ENCODE peak calls at places on chromosomes 3 and 15, in six cellular contexts. H is IMR-90, A is mesendoderm, O is neuronal stem cell, N is H9, P is H1. Z is an unnamed sample.

GRCh38 chr3:167863811-167864558 is 128.5 kb downstream of the SERPINI1 start:
- DNase-seq in A (no peak), O (no peak), N (no peak), P (no peak), H (no peak), Z (no peak)

GRCh38 chr3:193688845-193689714 is 96.1 kb downstream of the OPA1 start:
- DNase-seq in O (no peak), H (no peak), P (no peak), N (no peak), A (no peak), Z (no peak)

GRCh38 chr3:135867911-135868310 is 97.6 kb upstream of the PPP2R3A start:
- DNase-seq in O (no peak), H (no peak), A (no peak), N (no peak), P (no peak), Z (no peak)

GRCh38 chr3:192653862-192654261 is 73.5 kb downstream of the FGF12 start:
- DNase-seq in H (no peak), A (no peak), O (no peak), N (no peak), P (no peak), Z (no peak)

GRCh38 chr3:187618732-187619131 is 51.5 kb downstream of the SST start:
- DNase-seq in A (peak), N (peak), O (no peak), H (no peak), P (peak), Z (no peak)

GRCh38 chr15:55737373-55737772 is 5.6 kb downstream of the PRTG start:
- DNase-seq in A (peak), N (no peak), O (peak), P (no peak), H (peak), Z (peak)

GRCh38 chr3:123021986-123022510 is 5.5 kb downstream of the SEMA5B start:
- DNase-seq in N (no peak), H (no peak), A (no peak), P (no peak), O (no peak), Z (no peak)

GRCh38 chr3:32399030-32399620 is 7.5 kb downstream of the CMTM7 start:
- DNase-seq in N (no peak), A (peak), O (peak), H (peak), P (no peak), Z (peak)

GRCh38 chr3:78718707-78719106 is 1049.1 kb downstream of the ROBO1 start:
- DNase-seq in A (no peak), N (no peak), H (no peak), P (no peak), O (no peak), Z (no peak)

GRCh38 chr3:188796122-188796631 is 375.6 kb upstream of the TPRG1 start:
- DNase-seq in H (peak), N (no peak), P (no peak), O (no peak), A (no peak), Z (peak)

GRCh38 chr3:128936341-128936740 is 56.9 kb downstream of the ACAD9 start:
- DNase-seq in P (no peak), H (no peak), N (no peak), O (no peak), A (no peak), Z (no peak)

GRCh38 chr3:5304789-5305680 is 117.5 kb downstream of the EDEM1 start:
- DNase-seq in O (peak), A (peak), N (peak), P (peak), H (peak), Z (peak)

GRCh38 chr3:5301671-5302297 is 114.3 kb downstream of the EDEM1 start:
- DNase-seq in A (no peak), N (no peak), H (peak), O (no peak), P (no peak), Z (peak)

GRCh38 chr3:5305681-5305983 is 118.1 kb downstream of the EDEM1 start:
- DNase-seq in N (no peak), P (no peak), H (no peak), O (no peak), A (no peak), Z (no peak)

GRCh38 chr3:5302661-5303060 is 115.2 kb downstream of the EDEM1 start:
- DNase-seq in P (no peak), H (no peak), N (no peak), O (no peak), A (no peak), Z (no peak)

DNA sequence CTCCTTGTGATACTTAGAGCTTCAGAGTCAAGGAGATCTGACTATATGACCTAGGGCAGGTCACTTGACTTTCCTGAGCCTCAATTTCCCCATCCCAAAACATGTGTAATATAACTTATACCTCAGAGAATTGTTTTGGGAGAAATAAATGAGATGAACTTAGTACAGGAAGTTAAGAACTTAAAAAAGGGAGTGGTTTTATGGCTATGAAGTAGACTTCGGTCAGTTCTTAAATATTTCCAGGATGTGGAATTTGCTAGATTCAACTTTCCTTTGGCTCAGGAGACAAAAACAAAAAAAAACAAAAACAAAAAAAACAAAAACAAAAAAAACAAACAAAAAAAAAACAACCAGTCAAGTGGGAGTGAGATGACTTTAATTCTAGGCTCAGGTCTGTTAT is 116.7 kb downstream of the EDEM1 start:
- DNase-seq in H (no peak), O (no peak), P (no peak), A (no peak), N (no peak), Z (no peak)
- H2BK120ac ChIP-seq in H (no peak), O (no peak), P (no peak), A (no peak), N (no peak), Z (no peak)

GRCh38 chr15:59791079-59791478 is 102.0 kb upstream of the BNIP2 start:
- DNase-seq in A (no peak), O (no peak), N (no peak), H (no peak), P (no peak), Z (no peak)
- H2BK120ac ChIP-seq in A (no peak), O (no peak), N (no peak), H (no peak), P (no peak), Z (no peak)

DNA sequence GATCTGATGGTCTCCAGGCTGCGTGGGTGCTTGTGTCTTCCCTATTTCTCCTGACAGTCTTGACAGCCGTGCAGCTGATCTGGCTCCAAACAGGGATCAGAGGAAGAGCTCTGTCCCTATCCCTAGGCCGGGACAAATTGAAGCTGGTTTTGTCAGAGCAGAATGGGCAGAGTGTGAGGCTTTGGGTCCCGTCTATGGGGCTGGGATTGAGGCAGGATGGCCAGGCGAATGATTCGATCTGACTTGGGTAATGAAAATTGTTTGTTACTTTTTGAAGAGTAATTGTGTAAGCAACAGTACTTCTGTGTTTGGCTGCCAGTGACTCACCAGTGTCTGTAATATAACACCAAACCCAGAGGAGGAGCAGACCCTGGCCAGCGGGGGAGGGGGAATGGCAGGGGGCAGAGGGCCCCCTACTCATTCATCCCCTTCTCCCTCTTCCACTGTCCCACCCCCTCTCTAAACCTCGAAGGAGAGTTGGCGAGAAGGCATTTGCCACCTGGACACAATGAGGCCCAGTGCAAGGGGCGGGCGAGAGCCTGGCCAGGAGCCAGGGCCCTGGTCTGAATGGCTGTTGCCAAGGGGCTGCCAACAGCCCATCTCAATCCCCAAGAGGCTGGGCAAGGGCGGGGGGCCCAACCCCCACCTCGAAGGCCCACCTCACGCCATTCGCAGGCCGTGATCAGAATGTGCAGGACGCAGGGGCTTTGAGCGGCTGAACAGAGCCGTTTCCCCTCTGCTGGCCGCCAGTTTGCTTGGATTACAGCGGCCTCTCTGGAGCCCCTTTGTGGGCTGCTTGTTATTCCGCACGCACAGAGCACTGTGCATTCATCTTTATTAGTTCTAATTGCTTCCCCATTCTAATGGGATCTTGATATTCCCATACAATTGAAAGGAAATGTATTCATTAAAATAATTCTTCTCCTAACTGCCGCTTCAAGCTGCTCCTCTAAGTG is 5.1 kb upstream of the MAGEF1 start:
- DNase-seq in H (peak), A (peak), O (peak), N (peak), P (no peak), Z (peak)
- H2BK120ac ChIP-seq in H (peak), A (peak), O (no peak), N (no peak), P (no peak), Z (peak)

DNA sequence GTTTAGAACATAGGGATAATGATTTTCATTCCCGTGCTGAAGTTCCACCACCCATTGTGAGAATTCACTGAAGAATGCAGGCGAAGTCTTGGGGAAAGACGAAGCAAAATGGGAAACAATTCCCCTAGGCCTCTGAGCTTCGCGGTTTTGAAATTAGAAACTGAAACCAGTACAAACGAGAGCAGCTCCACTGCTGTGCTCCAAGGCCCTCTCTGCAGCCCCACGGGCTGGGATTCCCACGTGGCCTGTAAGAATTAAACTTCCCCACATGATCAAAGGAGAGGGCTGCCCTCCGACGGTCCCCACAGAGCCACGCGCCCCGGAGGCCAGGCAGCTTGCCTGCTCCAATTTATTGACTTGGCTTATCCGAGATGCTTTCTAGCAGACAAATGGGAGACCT is 143.9 kb downstream of the GREM1 start:
- DNase-seq in H (peak), O (peak), P (no peak), A (peak), N (peak), Z (peak)
- H2BK120ac ChIP-seq in H (peak), O (no peak), P (no peak), A (no peak), N (no peak), Z (peak)

GRCh38 chr3:55551644-55552043 is 64.5 kb upstream of the WNT5A start:
- DNase-seq in O (no peak), P (no peak), N (no peak), A (no peak), H (no peak), Z (no peak)
- H2BK120ac ChIP-seq in O (no peak), P (no peak), N (no peak), A (no peak), H (no peak), Z (no peak)

DNA sequence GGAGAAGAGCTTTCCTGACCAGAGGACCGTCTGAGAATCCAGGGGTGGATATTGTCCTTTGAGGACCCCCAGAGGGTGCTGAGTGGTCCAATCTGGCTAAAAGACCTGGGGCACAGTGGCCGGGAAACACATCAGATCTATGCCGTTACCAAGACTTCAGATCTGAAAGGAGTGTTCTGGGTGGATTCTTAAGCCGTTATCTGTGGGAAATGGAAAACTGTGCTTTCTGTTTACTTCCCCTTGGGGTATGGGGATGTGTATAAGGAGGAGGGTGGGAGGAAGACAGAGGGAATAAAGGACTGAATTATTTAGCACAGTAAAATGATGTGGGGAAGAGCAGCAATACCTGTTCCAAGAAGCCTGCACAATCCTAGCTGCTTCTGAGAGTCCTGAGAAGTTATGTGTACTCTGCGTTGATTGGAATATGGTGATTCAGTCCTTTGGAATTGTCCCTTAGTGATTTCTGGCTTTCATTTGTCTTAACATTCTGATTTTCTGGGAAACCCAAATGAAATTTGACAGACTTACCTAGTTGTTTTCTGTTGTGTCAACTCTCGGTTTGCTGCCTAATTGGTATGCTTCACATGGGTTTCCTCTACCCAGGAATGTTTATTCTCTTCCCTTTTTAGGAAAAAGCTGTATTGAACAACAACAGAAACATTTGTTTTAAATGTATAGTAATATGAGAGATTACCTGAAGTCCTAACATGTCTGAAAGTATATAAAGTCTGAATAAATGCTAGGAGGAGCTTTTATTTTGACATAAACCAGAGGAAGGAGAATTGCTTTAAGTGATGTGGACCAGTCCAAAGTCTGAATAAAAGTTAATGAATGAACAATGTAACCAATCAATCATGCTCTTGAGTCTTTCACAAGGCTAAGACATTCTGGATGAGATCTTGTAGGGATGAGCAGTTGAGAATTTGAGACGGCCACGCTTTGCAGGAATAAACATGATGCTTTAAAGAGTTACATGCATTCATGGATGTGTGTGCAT is 427.1 kb upstream of the C2CD4B start:
- DNase-seq in H (peak), O (no peak), A (no peak), P (no peak), N (no peak), Z (peak)
- H2BK120ac ChIP-seq in H (peak), O (no peak), A (no peak), P (no peak), N (no peak), Z (no peak)

GRCh38 chr3:119309591-119309990 is 15.4 kb downstream of the ARHGAP31 start:
- DNase-seq in A (no peak), O (no peak), H (no peak), P (no peak), N (no peak), Z (no peak)

GRCh38 chr3:119308355-119308754 is 14.2 kb downstream of the ARHGAP31 start:
- DNase-seq in P (no peak), A (peak), H (peak), N (no peak), O (no peak), Z (no peak)

GRCh38 chr3:119313461-119313860 is 19.3 kb downstream of the ARHGAP31 start:
- DNase-seq in O (no peak), N (no peak), A (no peak), P (no peak), H (no peak), Z (no peak)

GRCh38 chr3:119311191-119311925 is 17.2 kb downstream of the ARHGAP31 start:
- DNase-seq in O (no peak), P (no peak), N (no peak), H (peak), A (peak), Z (peak)

GRCh38 chr3:119310052-119310451 is 15.9 kb downstream of the ARHGAP31 start:
- DNase-seq in N (no peak), A (peak), H (peak), O (peak), P (no peak), Z (peak)
- H2BK120ac ChIP-seq in N (no peak), A (no peak), H (peak), O (no peak), P (no peak), Z (no peak)

GRCh38 chr3:49914906-49915305 is 11.2 kb upstream of the MST1R start:
- DNase-seq in O (no peak), P (no peak), N (no peak), A (no peak), H (no peak), Z (no peak)
- H2BK120ac ChIP-seq in O (no peak), P (no peak), N (no peak), A (no peak), H (no peak), Z (no peak)

Z was measured in mesenchymal stem cell.